ENCODE peak calls at places on chromosome 14, in seven cellular contexts. I, X, D, L, Q, G and M are unnamed samples.

GRCh38 chr14:73463411-73463810 is 5.1 kb upstream of the NUMB start:
- DNase-seq in G (peak), L (peak), X (no peak), D (no peak), I (peak), Q (no peak), M (peak)

GRCh38 chr14:62736426-62737043 is 308.7 kb downstream of the KCNH5 start:
- DNase-seq in L (peak), I (no peak), D (no peak), G (no peak), Q (no peak), X (no peak), M (no peak)

GRCh38 chr14:59349154-59349772 is 115.9 kb downstream of the GPR135 start:
- DNase-seq in L (no peak), D (no peak), X (no peak), Q (no peak), I (no peak), G (no peak), M (no peak)

GRCh38 chr14:94042433-94043091 is 16.4 kb downstream of the OTUB2 start:
- DNase-seq in I (no peak), D (no peak), Q (no peak), X (no peak), L (no peak), G (no peak), M (peak)

GRCh38 chr14:21825147-21825743 is 151.6 kb upstream of the OR4E1 start:
- DNase-seq in L (peak), Q (no peak), D (peak), G (no peak), X (peak), I (no peak), M (no peak)

GRCh38 chr14:79583738-79584405 is 627.4 kb downstream of the DIO2 start:
- DNase-seq in D (no peak), G (no peak), Q (no peak), I (no peak), X (no peak), L (peak), M (no peak)

GRCh38 chr14:95315579-95315978 is 4.1 kb downstream of the CLMN start:
- DNase-seq in Q (no peak), G (no peak), I (no peak), L (no peak), X (no peak), D (no peak), M (peak)

GRCh38 chr14:51650721-51651387 is 856 bp upstream of the FRMD6 start:
- DNase-seq in D (peak), L (peak), X (peak), Q (peak), I (peak), G (peak), M (peak)

DNA sequence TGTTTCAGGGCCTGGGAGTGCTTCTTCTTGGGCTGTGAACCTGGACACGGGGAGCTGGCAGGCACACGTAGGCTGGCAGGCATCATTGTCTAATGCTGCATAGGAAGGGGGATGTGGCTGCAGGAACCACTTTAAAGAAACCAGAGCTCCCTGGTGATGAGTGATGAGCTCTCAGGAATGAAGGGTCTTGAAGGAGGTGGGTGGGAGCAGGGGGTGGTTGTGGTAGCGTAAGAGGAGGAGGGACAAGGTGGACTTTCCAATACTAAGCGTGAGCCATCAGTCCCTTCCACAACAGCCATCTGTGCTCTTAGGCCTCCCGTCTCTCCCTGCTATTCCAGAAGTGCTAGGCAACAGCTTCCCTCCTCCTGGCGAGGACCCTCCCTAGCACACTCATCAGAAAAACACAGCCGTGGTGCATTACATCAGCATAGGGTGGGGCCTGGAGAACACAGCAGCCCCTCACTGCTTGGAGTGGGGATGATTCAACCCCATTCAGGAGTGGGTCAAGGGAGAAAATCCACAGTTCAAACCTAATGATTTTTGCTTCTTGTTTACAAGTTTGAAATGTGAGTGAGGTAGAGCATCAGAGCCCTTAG is 356.2 kb upstream of the DDHD1 start:
- DNase-seq in L (no peak), D (peak), G (peak), Q (no peak), X (no peak), I (no peak), M (no peak)
- H3K27ac ChIP-seq in L (no peak), D (no peak), G (peak), Q (peak), X (no peak), I (no peak), M (no peak)

GRCh38 chr14:35352274-35353233 is 52.0 kb downstream of the NFKBIA start:
- DNase-seq in D (no peak), L (no peak), X (no peak), Q (no peak), I (no peak), G (peak), M (no peak)

GRCh38 chr14:35353409-35354172 is 51.0 kb downstream of the NFKBIA start:
- DNase-seq in X (no peak), I (no peak), G (peak), L (peak), Q (no peak), D (no peak), M (no peak)

GRCh38 chr14:35349966-35350365 is 54.6 kb downstream of the NFKBIA start:
- DNase-seq in G (peak), Q (no peak), L (no peak), X (no peak), D (no peak), I (no peak), M (no peak)

GRCh38 chr14:35351497-35351896 is 53.1 kb downstream of the NFKBIA start:
- DNase-seq in X (no peak), Q (no peak), I (no peak), L (no peak), G (no peak), D (no peak), M (peak)

GRCh38 chr14:35351897-35352273 is 52.7 kb downstream of the NFKBIA start:
- DNase-seq in G (peak), D (no peak), I (no peak), Q (no peak), L (no peak), X (no peak), M (peak)
- H3K27ac ChIP-seq in G (no peak), D (peak), I (no peak), Q (no peak), L (peak), X (no peak), M (no peak)

GRCh38 chr14:76168531-76168930 is 16.8 kb downstream of the GPATCH2L start:
- DNase-seq in L (peak), D (no peak), X (no peak), Q (no peak), I (no peak), G (no peak), M (no peak)
- H3K27ac ChIP-seq in L (no peak), D (no peak), X (no peak), Q (no peak), I (no peak), G (no peak), M (no peak)

GRCh38 chr14:92584221-92584620 is 70.6 kb downstream of the RIN3 start:
- DNase-seq in G (no peak), D (no peak), X (no peak), I (no peak), L (no peak), Q (no peak), M (no peak)
- H3K27ac ChIP-seq in G (no peak), D (no peak), X (no peak), I (no peak), L (no peak), Q (no peak), M (peak)

GRCh38 chr14:77339407-77339806 is 18.6 kb downstream of the GSTZ1 start:
- DNase-seq in G (no peak), D (no peak), Q (no peak), I (no peak), X (no peak), L (no peak), M (no peak)
- H3K27ac ChIP-seq in G (no peak), D (no peak), Q (no peak), I (no peak), X (no peak), L (peak), M (no peak)

GRCh38 chr14:70133461-70133860 is 55.3 kb downstream of the SLC8A3 start:
- DNase-seq in Q (no peak), I (no peak), G (no peak), D (no peak), L (no peak), X (no peak), M (no peak)
- H3K27ac ChIP-seq in Q (no peak), I (no peak), G (no peak), D (no peak), L (no peak), X (no peak), M (no peak)

GRCh38 chr14:74572829-74573360 is 39.1 kb downstream of the LTBP2 start:
- DNase-seq in X (no peak), G (peak), I (no peak), D (no peak), Q (peak), L (no peak), M (peak)

GRCh38 chr14:74575507-74575906 is 36.5 kb downstream of the LTBP2 start:
- DNase-seq in D (no peak), I (no peak), Q (peak), G (peak), L (no peak), X (no peak), M (peak)

GRCh38 chr14:74573421-74574091 is 38.5 kb downstream of the LTBP2 start:
- DNase-seq in G (peak), Q (peak), L (no peak), D (no peak), I (no peak), X (no peak), M (peak)

GRCh38 chr14:74574706-74575105 is 37.3 kb downstream of the LTBP2 start:
- DNase-seq in X (no peak), I (no peak), L (no peak), Q (peak), G (peak), D (no peak), M (no peak)

DNA sequence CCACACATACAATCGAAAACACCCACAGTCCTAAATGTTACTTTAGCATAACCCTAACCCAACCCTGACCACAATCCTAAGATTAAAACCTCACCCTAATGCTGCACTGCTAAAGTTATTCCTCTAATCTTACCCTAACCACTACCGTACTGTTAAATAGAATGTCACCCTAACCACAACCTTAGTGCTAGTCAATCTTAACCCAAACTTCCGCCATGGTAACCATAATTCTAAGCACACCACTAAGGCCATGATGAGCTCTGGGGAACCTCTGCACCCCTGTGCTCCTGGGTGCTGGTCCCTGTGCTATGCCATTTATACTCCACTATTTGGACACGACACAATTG is 38.0 kb downstream of the LTBP2 start:
- DNase-seq in Q (no peak), G (no peak), I (no peak), X (no peak), D (no peak), L (no peak), M (no peak)
- H3K27ac ChIP-seq in Q (no peak), G (no peak), I (no peak), X (no peak), D (no peak), L (peak), M (peak)

DNA sequence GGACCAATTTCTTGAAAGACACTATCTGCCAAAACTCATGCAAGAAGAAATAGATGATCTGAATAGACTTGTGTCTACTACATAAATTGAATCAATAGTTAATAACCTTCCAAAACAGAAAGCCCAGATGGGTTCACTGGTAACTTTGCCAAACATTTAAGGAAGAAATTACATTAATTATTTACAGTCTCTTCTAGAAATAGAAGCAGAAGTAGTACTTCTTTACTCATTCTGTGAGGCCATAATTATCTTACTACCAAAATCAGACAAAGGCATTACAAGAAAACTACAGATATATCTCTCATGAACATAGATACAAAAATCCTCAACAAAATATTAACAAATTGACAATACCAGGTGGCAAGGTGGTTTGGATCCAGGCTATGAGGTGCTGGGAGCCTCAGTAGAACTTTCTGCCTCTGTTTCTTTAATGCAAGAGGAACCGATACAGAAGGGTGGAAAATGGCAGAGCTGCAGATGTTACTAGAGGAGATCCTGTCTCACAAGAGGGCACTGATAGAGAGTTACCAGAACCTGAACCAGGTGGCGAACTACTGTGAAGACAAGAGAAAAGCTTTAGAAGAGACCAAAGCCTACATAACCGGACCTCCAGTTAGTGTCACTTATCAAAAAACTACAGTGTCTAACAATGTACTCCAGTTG is 33.7 kb upstream of the KTN1 start:
- DNase-seq in G (no peak), Q (no peak), L (no peak), D (no peak), I (no peak), X (no peak), M (no peak)
- H3K27ac ChIP-seq in G (no peak), Q (no peak), L (no peak), D (no peak), I (no peak), X (no peak), M (no peak)